ENCODE peak calls at places on chromosomes 11 and 22, in five cellular contexts. G, E, Q, U and M are unnamed samples.

GRCh38 chr11:2929880-2930704 is 872 bp upstream of the PHLDA2 start:
- DNase-seq in E (peak), U (peak), Q (no peak), G (peak), M (no peak)

GRCh38 chr11:119615003-119615878 is 113.8 kb downstream of the NECTIN1 start:
- DNase-seq in Q (peak), E (peak), G (no peak), U (no peak), M (no peak)

GRCh38 chr11:60363542-60364525 is 14.5 kb upstream of the MS4A7 start:
- DNase-seq in U (no peak), G (peak), E (peak), Q (no peak), M (peak)

GRCh38 chr11:118010738-118011461 is 24.7 kb downstream of the IL10RA start:
- DNase-seq in U (peak), E (no peak), G (no peak), Q (no peak), M (peak)

GRCh38 chr11:127943763-127944162 is 643.6 kb downstream of the ETS1 start:
- DNase-seq in Q (no peak), U (no peak), G (no peak), E (no peak), M (no peak)

GRCh38 chr11:122706689-122707088 is 51.2 kb downstream of the UBASH3B start:
- DNase-seq in Q (peak), G (no peak), U (no peak), E (peak), M (no peak)

GRCh38 chr11:11148104-11148509 is 204.9 kb downstream of the CSNK2A3 start:
- DNase-seq in U (peak), G (peak), E (peak), Q (peak), M (peak)

GRCh38 chr11:125886997-125887372 is 483 bp upstream of the HYLS1 start:
- DNase-seq in Q (no peak), E (peak), G (peak), U (peak), M (no peak)

GRCh38 chr22:23200896-23201295 is 20.6 kb downstream of the BCR start:
- DNase-seq in E (no peak), G (no peak), Q (no peak), U (no peak), M (no peak)

GRCh38 chr22:35622132-35622913 is 5.2 kb upstream of the MB start:
- DNase-seq in E (no peak), Q (no peak), U (peak), G (no peak), M (no peak)

GRCh38 chr11:110093407-110094297 is 460 bp downstream of the ZC3H12C start:
- DNase-seq in Q (no peak), U (peak), G (peak), E (peak), M (peak)

GRCh38 chr22:45212992-45213751 is 27.5 kb downstream of the KIAA0930 start:
- DNase-seq in U (peak), Q (no peak), E (peak), G (no peak), M (no peak)

GRCh38 chr22:45212306-45212709 is 28.4 kb downstream of the KIAA0930 start:
- DNase-seq in U (peak), Q (no peak), E (peak), G (no peak), M (peak)

GRCh38 chr22:45211435-45211834 is 29.3 kb downstream of the KIAA0930 start:
- DNase-seq in Q (no peak), G (no peak), E (peak), U (no peak), M (no peak)

GRCh38 chr22:45210577-45211431 is 29.9 kb downstream of the KIAA0930 start:
- DNase-seq in U (no peak), E (peak), G (no peak), Q (no peak), M (no peak)

GRCh38 chr22:45211848-45212247 is 28.8 kb downstream of the KIAA0930 start:
- DNase-seq in U (no peak), E (no peak), G (no peak), Q (no peak), M (no peak)
- TF ChIP-seq CTCF in U (no peak), E (no peak), G (no peak), Q (no peak), M (no peak)

GRCh38 chr11:129694538-129694937 is 121.1 kb upstream of the TMEM45B start:
- DNase-seq in G (peak), E (no peak), Q (no peak), U (no peak), M (peak)

GRCh38 chr11:129694966-129695365 is 120.7 kb upstream of the TMEM45B start:
- DNase-seq in U (no peak), Q (no peak), E (no peak), G (no peak), M (no peak)

GRCh38 chr11:129698212-129698611 is 117.4 kb upstream of the TMEM45B start:
- DNase-seq in U (no peak), E (no peak), Q (no peak), G (no peak), M (peak)

GRCh38 chr11:129696309-129696989 is 119.2 kb upstream of the TMEM45B start:
- DNase-seq in U (no peak), G (no peak), E (no peak), Q (no peak), M (peak)

DNA sequence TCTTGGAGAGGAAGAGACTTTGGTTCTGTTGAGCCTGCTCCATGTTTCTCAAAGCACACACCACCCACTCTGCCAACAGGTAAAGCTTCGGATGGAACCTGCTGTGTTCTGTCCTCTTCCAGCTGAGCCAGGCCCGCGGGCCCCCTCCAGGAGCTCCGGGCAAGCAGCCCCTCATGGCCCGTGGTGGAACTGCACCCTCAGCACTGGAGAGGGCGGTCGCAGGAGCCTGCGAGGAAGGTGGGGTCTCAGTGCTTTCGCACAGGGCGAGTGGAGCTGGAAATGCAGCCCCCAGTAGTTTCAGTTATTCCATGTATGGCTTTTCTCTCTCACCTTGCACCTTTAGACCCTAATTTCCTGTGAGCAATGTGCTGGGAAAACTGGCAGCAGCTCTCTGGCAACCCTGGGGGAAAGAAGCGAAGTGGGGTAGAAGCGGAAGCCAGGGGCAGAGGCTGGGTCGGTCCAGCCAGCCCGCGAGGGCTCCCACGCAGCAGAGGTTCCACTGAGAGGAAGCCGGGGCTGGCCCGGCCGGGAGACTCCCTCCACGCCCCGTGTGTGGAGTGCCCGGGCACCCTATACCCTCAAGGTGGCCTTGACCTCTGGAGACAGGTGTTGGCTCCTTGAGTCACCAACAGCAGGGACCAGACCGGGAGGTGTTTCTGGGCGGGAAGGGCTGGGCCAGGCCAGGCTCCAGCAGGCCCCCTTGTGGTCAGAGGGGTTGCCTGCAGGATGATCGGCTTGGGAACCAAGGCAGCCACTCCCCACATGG is 119.9 kb upstream of the TMEM45B start:
- DNase-seq in U (peak), G (peak), E (peak), Q (no peak), M (peak)
- TF ChIP-seq CTCF in U (peak), G (peak), E (peak), Q (peak), M (peak)

DNA sequence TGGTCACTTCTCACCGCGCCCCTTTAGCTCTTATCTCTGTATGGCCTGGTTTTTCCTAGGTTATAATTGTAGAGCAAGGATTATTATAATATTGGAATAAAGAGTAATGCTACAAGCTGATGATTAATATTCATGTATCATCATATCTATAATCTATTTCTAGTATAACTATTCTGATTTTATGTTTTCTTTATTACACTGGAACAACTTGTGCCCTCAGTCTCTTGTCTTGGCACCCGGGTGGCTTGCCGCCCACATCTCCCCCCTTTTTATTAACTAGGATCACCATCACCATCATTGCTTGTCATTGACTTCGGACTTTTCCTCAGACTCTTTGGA is 11.0 kb downstream of the OR52K1 start:
- DNase-seq in U (no peak), Q (no peak), G (no peak), E (no peak), M (no peak)
- TF ChIP-seq CTCF in U (peak), Q (no peak), G (peak), E (peak), M (no peak)

DNA sequence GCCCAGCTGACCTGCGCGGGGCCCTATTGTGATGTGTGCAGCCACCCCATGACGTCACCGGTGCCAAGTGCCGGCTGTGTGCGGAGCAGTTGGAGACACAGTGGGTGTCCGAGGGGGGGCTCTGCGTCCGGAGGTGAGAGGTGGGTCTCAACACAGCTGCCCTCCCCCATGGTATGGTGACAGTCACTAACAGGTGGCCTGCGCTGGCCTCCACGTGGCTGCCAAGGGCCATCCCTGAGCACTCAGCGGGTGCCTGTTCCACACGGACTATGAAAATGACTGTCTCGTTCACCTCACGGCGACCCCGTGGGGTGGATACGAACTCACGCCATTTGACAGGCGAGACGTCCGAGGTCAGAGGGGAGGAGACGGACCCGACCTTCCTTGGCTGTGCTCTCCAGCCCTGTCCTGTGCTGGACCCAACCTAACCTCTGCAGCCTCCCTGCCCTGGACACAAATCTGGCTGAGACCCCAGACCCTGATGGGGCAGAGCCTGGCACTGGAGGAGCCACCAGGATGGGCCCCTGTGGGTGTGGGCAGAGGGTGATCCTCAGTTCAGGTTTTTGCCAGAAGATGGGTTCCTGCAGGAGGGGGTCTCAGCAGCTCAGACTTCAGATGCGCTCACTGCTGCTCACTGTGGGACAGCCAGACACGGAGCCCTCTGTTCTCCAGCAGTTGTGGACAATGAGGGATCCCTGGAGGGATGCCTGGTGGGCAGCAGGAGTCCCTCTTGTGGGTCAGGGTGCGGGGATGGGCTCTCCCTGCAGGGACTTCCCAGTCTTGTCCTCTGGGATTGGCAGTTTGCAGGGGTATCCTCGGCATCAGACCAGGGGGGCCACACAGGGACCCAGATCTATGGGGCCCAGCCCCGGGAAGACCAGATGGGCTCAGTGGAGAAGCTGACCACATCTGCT is 6.3 kb downstream of the HRAS start:
- DNase-seq in U (no peak), Q (no peak), E (no peak), G (no peak), M (no peak)
- TF ChIP-seq CTCF in U (no peak), Q (no peak), E (no peak), G (no peak), M (no peak)

GRCh38 chr11:22479133-22479690 is 141.0 kb downstream of the SLC17A6 start:
- DNase-seq in Q (no peak), U (no peak), E (no peak), G (no peak), M (no peak)

GRCh38 chr11:22479986-22480740 is 142.0 kb downstream of the SLC17A6 start:
- DNase-seq in U (no peak), Q (no peak), E (no peak), G (no peak), M (no peak)

GRCh38 chr11:22476589-22476988 is 138.4 kb downstream of the SLC17A6 start:
- DNase-seq in Q (no peak), G (no peak), U (no peak), E (no peak), M (no peak)

GRCh38 chr11:22477312-22477711 is 139.1 kb downstream of the SLC17A6 start:
- DNase-seq in U (no peak), Q (no peak), G (no peak), E (no peak), M (no peak)

GRCh38 chr11:22478169-22478568 is 140.0 kb downstream of the SLC17A6 start:
- DNase-seq in E (no peak), Q (no peak), G (no peak), U (no peak), M (no peak)
- TF ChIP-seq CTCF in E (no peak), Q (no peak), G (no peak), U (no peak), M (no peak)

GRCh38 chr22:27416553-27417427 is 384.8 kb downstream of the MN1 start:
- DNase-seq in G (no peak), E (peak), Q (no peak), U (no peak), M (peak)
- TF ChIP-seq CTCF in G (no peak), E (no peak), Q (no peak), U (no peak), M (peak)

DNA sequence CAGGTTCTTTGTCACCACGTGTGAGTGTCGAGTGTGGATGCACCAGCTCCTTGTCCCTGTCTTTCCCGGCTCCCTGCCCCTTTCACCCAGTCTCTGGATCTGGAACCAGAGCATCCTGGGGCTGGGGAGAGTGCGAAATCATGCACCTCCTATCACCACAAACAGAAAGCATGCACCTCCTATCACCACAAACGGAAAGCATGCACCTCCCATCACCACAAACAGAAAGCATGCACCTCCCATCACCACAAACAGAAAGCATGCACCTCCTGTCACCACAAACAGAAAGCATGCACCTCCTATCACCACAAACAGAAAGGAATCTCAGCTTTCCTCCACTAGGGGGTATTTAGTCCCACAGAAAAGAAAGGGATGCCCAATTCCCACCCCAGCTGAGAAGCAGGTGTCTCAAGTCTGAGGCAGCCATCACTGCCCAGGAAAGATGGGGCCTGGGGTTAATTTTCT is 5.9 kb upstream of the GLB1L3 start:
- DNase-seq in Q (no peak), G (peak), U (no peak), E (no peak), M (no peak)
- TF ChIP-seq CTCF in Q (peak), G (no peak), U (no peak), E (peak), M (no peak)